ENCODE peak calls at places on chromosomes 7 and 10, in ten cellular contexts. Y is ascending aorta; I is coronary artery; F is neural crest cell; D is effector memory CD4-positive, alpha-beta T cell; E is stimulated activated CD4-positive, alpha-beta T cell treated with anti-CD3 and anti-CD28 coated beads, Interleukin-2, amount 100 ng/mL, for 48 hours; V is AG10803; M is naive thymus-derived CD8-positive, alpha-beta T cell; O is ELR; K is germinal center. A is an unnamed sample.

GRCh38 chr10:69497611-69498390 is 46.5 kb downstream of the TSPAN15 start:
- DNase-seq in Y (no peak), I (no peak), F (no peak), D (peak), E (no peak), V (no peak), M (peak), O (no peak), K (no peak), A (no peak)

GRCh38 chr10:5958680-5959079 is 18.7 kb downstream of the IL15RA start:
- DNase-seq in Y (no peak), I (no peak), F (no peak), D (no peak), E (no peak), V (no peak), M (no peak), O (no peak), K (no peak), A (no peak)

GRCh38 chr7:81478664-81479063 is 291.2 kb downstream of the HGF start:
- DNase-seq in Y (no peak), I (no peak), F (no peak), D (no peak), E (no peak), V (no peak), M (no peak), O (no peak), K (no peak), A (no peak)

GRCh38 chr7:134806197-134806596 is 26.8 kb downstream of the CALD1 start:
- DNase-seq in Y (no peak), I (no peak), F (no peak), D (no peak), E (no peak), V (no peak), M (no peak), O (no peak), K (no peak), A (no peak)

GRCh38 chr7:82729172-82730030 is 285.8 kb upstream of the CACNA2D1 start:
- DNase-seq in Y (no peak), I (no peak), F (peak), D (no peak), E (no peak), V (peak), M (no peak), O (peak), K (no peak), A (peak)

GRCh38 chr10:104447899-104448298 is 94.3 kb downstream of the CFAP58 start:
- DNase-seq in Y (no peak), I (no peak), F (no peak), D (no peak), E (no peak), V (no peak), M (no peak), O (no peak), K (no peak), A (no peak)

GRCh38 chr10:124210263-124210662 is 116.9 kb upstream of the CHST15 start:
- DNase-seq in Y (no peak), I (no peak), F (no peak), D (no peak), E (no peak), V (no peak), M (no peak), O (no peak), K (no peak), A (no peak)

GRCh38 chr7:46786221-46786951 is 795.5 kb downstream of the TNS3 start:
- DNase-seq in Y (no peak), I (no peak), F (no peak), D (no peak), E (no peak), V (peak), M (no peak), O (peak), K (no peak), A (peak)

GRCh38 chr7:123643495-123644428 is 11.9 kb upstream of the LMOD2 start:
- DNase-seq in Y (no peak), I (no peak), F (no peak), D (no peak), E (no peak), V (peak), M (no peak), O (peak), K (no peak), A (peak)

GRCh38 chr7:115008465-115009114 is 86.7 kb downstream of the MDFIC start:
- DNase-seq in Y (no peak), I (peak), F (no peak), D (no peak), E (no peak), V (peak), M (no peak), O (peak), K (no peak), A (peak)

A was measured in GM23248.